ENCODE peak calls at places on chromosomes 5 and 9, in six cellular contexts. A is stomach, L is AG04450, G is AG10803, O is GM12865, X is endodermal cell. Y is an unnamed sample.

GRCh38 chr9:135607401-135608293 is 31.7 kb downstream of the GLT6D1 start:
- DNase-seq in A (peak; percentile 18), L (no peak), G (no peak), O (no peak), X (no peak), Y (no peak)

GRCh38 chr9:95434116-95435073 is 82.4 kb downstream of the PTCH1 start:
- DNase-seq in A (no peak), L (no peak), G (no peak), O (no peak), X (peak; percentile 91), Y (no peak)

GRCh38 chr5:143701476-143701875 is 110.5 kb upstream of the HMHB1 start:
- DNase-seq in A (no peak), L (no peak), G (no peak), O (no peak), X (no peak), Y (no peak)

GRCh38 chr9:93156475-93157008 is 22.5 kb upstream of the NINJ1 start:
- DNase-seq in A (no peak), L (no peak), G (no peak), O (peak; percentile 84), X (no peak), Y (peak; percentile 57)

GRCh38 chr5:56951131-56951945 is 585 bp downstream of the MIER3 start:
- DNase-seq in A (no peak), L (no peak), G (peak; percentile 18), O (peak; percentile 36), X (peak; percentile 86), Y (peak; percentile 49)

GRCh38 chr5:153151558-153151957 is 338.9 kb upstream of the GRIA1 start:
- DNase-seq in A (no peak), L (no peak), G (no peak), O (no peak), X (no peak), Y (no peak)

GRCh38 chr9:76203373-76203772 is 190.9 kb downstream of the RFK start:
- DNase-seq in A (peak; percentile 61), L (no peak), G (no peak), O (no peak), X (no peak), Y (no peak)

GRCh38 chr9:120692901-120693573 is 21.2 kb downstream of the MEGF9 start:
- DNase-seq in A (no peak), L (no peak), G (peak; percentile 85), O (peak; percentile 35), X (no peak), Y (peak; percentile 20)

GRCh38 chr5:82749453-82749852 is 327.7 kb downstream of the TMEM167A start:
- DNase-seq in A (no peak), L (no peak), G (no peak), O (no peak), X (no peak), Y (no peak)

GRCh38 chr5:68680376-68680775 is 413.4 kb upstream of the SLC30A5 start:
- DNase-seq in A (no peak), L (no peak), G (peak; percentile 42), O (no peak), X (no peak), Y (no peak)

GRCh38 chr5:111072949-111073682 is 1.6 kb downstream of the TSLP start:
- DNase-seq in A (peak; percentile 28), L (no peak), G (no peak), O (peak; percentile 57), X (peak; percentile 92), Y (peak; percentile 48)

GRCh38 chr5:101897914-101898313 is 398.2 kb downstream of the SLCO4C1 start:
- DNase-seq in A (no peak), L (no peak), G (no peak), O (peak; percentile 3), X (peak; percentile 71), Y (no peak)

GRCh38 chr9:89425024-89425805 is 72.7 kb downstream of the SEMA4D start:
- DNase-seq in A (no peak), L (no peak), G (no peak), O (no peak), X (no peak), Y (no peak)

GRCh38 chr9:6779417-6780241 is 21.9 kb downstream of the KDM4C start:
- DNase-seq in A (no peak), L (no peak), G (no peak), O (peak; percentile 5), X (peak; percentile 58), Y (no peak)

GRCh38 chr9:114852050-114852594 is 46.3 kb upstream of the TNFSF15 start:
- DNase-seq in A (peak; percentile 45), L (peak; percentile 30), G (peak; percentile 96), O (no peak), X (no peak), Y (no peak)

GRCh38 chr5:171840701-171841522 is 55.3 kb downstream of the SMIM23 start:
- DNase-seq in A (no peak), L (no peak), G (no peak), O (no peak), X (no peak), Y (no peak)

GRCh38 chr5:139842321-139842720 is 46.7 kb downstream of the PSD2 start:
- DNase-seq in A (no peak), L (no peak), G (no peak), O (no peak), X (no peak), Y (no peak)

GRCh38 chr9:115213777-115214428 is 95.9 kb upstream of the TNC start:
- DNase-seq in A (no peak), L (peak; percentile 66), G (peak; percentile 94), O (no peak), X (no peak), Y (no peak)

GRCh38 chr9:73565833-73566465 is 414.3 kb downstream of the ANXA1 start:
- DNase-seq in A (no peak), L (no peak), G (peak; percentile 0), O (peak; percentile 21), X (peak; percentile 83), Y (peak; percentile 2)

GRCh38 chr5:53114988-53115387 is 5.4 kb upstream of the MOCS2 start:
- DNase-seq in A (no peak), L (no peak), G (no peak), O (no peak), X (no peak), Y (no peak)

GRCh38 chr9:100028201-100028784 is 70.5 kb downstream of the ERP44 start:
- DNase-seq in A (peak; percentile 76), L (peak; percentile 49), G (peak; percentile 72), O (peak; percentile 90), X (peak; percentile 95), Y (peak; percentile 59)

GRCh38 chr9:9362332-9362731 is 1250.5 kb downstream of the PTPRD start:
- DNase-seq in A (no peak), L (no peak), G (no peak), O (no peak), X (no peak), Y (no peak)

GRCh38 chr5:1445313-1445894 is at the start of gene SLC6A3:
- DNase-seq in A (peak; percentile 27), L (no peak), G (no peak), O (no peak), X (peak; percentile 96), Y (peak; percentile 46)

GRCh38 chr9:91033802-91034201 is 232.2 kb downstream of the SYK start:
- DNase-seq in A (no peak), L (no peak), G (no peak), O (peak; percentile 74), X (peak; percentile 88), Y (peak; percentile 27)
- TF ChIP-seq CTCF in A (peak; percentile 25), L (peak; percentile 36), G (peak; percentile 38), O (peak; percentile 77), X (peak; percentile 83), Y (peak; percentile 68)

DNA sequence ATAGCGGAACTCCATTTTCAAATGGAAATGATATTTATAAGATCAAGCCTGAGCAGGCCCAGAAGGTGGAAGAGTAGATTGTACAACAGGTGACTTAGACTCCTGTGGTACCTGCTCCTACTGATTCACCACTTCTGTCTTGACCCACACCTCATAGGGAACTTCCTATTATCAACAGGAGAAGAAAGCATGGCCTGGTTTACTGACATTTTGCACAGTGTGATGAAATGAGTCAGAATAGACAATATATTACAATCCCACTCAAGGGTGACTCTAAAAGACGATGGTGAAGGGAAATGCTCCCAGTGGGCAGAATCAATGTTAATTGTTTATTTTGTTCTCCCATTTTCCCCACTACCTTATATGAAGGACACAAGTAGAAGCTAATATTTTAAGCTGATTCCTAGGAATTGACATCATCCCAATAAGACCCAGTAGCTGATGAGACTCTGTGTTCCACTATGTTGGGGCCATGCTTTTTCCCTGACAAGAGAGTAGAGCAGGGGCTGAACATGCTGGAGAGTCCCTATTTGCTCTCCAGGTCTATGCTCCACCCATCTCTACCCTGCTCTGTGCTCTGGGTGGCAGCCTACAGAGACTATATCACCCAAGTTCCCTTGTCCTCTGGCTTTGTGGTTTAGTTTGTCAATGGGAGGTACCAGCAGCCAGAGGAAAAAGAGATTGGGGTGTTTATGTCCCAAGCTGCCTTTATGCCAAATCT is 163.4 kb upstream of the FSTL4 start:
- DNase-seq in A (no peak), L (no peak), G (no peak), O (no peak), X (peak; percentile 43), Y (no peak)
- TF ChIP-seq CTCF in A (no peak), L (no peak), G (no peak), O (no peak), X (no peak), Y (no peak)

GRCh38 chr5:137735531-137736284 is at the start of gene KLHL3:
- DNase-seq in A (peak; percentile 46), L (no peak), G (peak; percentile 28), O (peak; percentile 45), X (peak; percentile 97), Y (peak; percentile 56)
- TF ChIP-seq CTCF in A (no peak), L (peak; percentile 24), G (peak; percentile 23), O (no peak), X (peak; percentile 58), Y (no peak)

GRCh38 chr5:73438048-73438896 is 10.3 kb downstream of the FOXD1 start:
- DNase-seq in A (no peak), L (no peak), G (no peak), O (no peak), X (no peak), Y (no peak)

GRCh38 chr5:73436535-73437125 is 11.9 kb downstream of the FOXD1 start:
- DNase-seq in A (no peak), L (no peak), G (peak; percentile 62), O (no peak), X (peak; percentile 71), Y (peak; percentile 56)

GRCh38 chr5:73438897-73439470 is 9.6 kb downstream of the FOXD1 start:
- DNase-seq in A (no peak), L (no peak), G (no peak), O (no peak), X (no peak), Y (no peak)

GRCh38 chr5:73435640-73436534 is 12.7 kb downstream of the FOXD1 start:
- DNase-seq in A (no peak), L (no peak), G (peak; percentile 78), O (no peak), X (peak; percentile 74), Y (no peak)

DNA sequence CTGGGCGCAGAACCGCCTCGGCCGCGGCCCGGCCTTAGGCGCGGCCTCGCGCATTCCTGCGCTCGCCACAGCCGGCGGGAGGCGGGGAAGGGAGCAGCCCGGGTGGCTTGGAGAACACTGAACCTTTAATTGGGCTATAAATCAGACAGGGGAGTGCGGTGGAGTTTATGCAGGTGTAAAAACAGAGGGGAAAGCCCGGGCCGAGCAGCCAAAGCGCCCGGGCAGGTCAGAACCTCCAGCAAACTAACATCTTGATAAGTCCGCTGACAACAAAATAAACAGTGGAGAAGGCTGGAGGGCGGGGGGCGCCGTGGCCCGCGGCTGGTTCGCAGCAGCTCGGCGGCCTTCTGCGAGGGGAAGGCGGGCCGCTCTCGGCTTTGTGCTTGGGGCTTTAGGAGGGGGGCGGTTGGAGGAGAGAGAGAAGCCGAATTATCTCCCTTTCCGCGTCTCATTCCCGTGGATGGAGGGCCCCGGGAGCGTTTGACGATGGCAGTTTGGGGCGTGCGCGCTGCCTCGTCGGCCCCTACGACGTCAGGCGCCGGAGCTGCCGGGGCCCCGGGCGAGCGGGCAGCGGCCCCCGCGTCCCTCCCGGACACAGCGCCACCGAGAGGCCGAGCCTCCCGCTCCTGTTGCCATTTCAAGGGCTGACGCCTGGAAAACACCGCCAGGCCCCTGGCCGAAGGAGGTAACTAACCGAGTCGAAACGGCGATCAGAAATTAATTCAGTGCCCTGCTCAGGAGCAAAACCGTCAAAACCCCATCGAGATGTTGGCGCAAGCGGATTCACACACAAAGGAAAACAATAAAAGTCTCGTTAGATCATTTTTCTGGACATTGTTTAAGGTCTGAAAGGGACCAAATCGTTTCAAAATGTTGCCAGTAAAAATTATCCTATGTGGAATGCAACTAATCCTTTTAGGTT is 11.2 kb downstream of the FOXD1 start:
- DNase-seq in A (no peak), L (no peak), G (peak; percentile 80), O (no peak), X (peak; percentile 91), Y (peak; percentile 64)
- TF ChIP-seq CTCF in A (no peak), L (peak; percentile 45), G (peak; percentile 50), O (peak; percentile 27), X (peak; percentile 86), Y (peak; percentile 10)